ENCODE peak calls at places on chromosomes 16 and 17, in five cellular contexts. One of them, this sample, is unnamed.
A peak's percentile ranks its signal among the peaks of the same experiment; 100 is the strongest.

GRCh38 chr16:80427800-80428199 is 113.0 kb upstream of the DYNLRB2 start:
- DNase-seq in stimulated activated CD4-positive, alpha-beta T cell treated with anti-CD3 and anti-CD28 coated beads, Interleukin-1b, Interleukin-23, amount 100 ng/mL, for 1 hour: no peak
- DNase-seq in AG04449: no peak
- DNase-seq in BJ: no peak
- DNase-seq in stimulated activated naive CD8-positive, alpha-beta T cell treated with anti-CD3 and anti-CD28 coated beads, Interleukin-15, Interleukin-2, amounts not matched to agents 100 U/mL and 50 U/mL, for 24 hours: no peak
- DNase-seq in this sample: no peak

GRCh38 chr17:10292057-10292931 is 80.5 kb downstream of the MYH13 start:
- DNase-seq in stimulated activated CD4-positive, alpha-beta T cell treated with anti-CD3 and anti-CD28 coated beads, Interleukin-1b, Interleukin-23, amount 100 ng/mL, for 1 hour: no peak
- DNase-seq in AG04449: no peak
- DNase-seq in BJ: no peak
- DNase-seq in stimulated activated naive CD8-positive, alpha-beta T cell treated with anti-CD3 and anti-CD28 coated beads, Interleukin-15, Interleukin-2, amounts not matched to agents 100 U/mL and 50 U/mL, for 24 hours: no peak
- DNase-seq in this sample: peak; percentile 55

GRCh38 chr16:62832214-62832613 is 796.0 kb upstream of the CDH8 start:
- DNase-seq in stimulated activated CD4-positive, alpha-beta T cell treated with anti-CD3 and anti-CD28 coated beads, Interleukin-1b, Interleukin-23, amount 100 ng/mL, for 1 hour: no peak
- DNase-seq in AG04449: no peak
- DNase-seq in BJ: no peak
- DNase-seq in stimulated activated naive CD8-positive, alpha-beta T cell treated with anti-CD3 and anti-CD28 coated beads, Interleukin-15, Interleukin-2, amounts not matched to agents 100 U/mL and 50 U/mL, for 24 hours: no peak
- DNase-seq in this sample: no peak

GRCh38 chr16:83676056-83676455 is 131.7 kb upstream of the HSBP1 start:
- DNase-seq in stimulated activated CD4-positive, alpha-beta T cell treated with anti-CD3 and anti-CD28 coated beads, Interleukin-1b, Interleukin-23, amount 100 ng/mL, for 1 hour: no peak
- DNase-seq in AG04449: no peak
- DNase-seq in BJ: no peak
- DNase-seq in stimulated activated naive CD8-positive, alpha-beta T cell treated with anti-CD3 and anti-CD28 coated beads, Interleukin-15, Interleukin-2, amounts not matched to agents 100 U/mL and 50 U/mL, for 24 hours: no peak
- DNase-seq in this sample: no peak

GRCh38 chr17:7078711-7079110 is 1.3 kb downstream of the CLEC10A start:
- DNase-seq in stimulated activated CD4-positive, alpha-beta T cell treated with anti-CD3 and anti-CD28 coated beads, Interleukin-1b, Interleukin-23, amount 100 ng/mL, for 1 hour: no peak
- DNase-seq in AG04449: no peak
- DNase-seq in BJ: no peak
- DNase-seq in stimulated activated naive CD8-positive, alpha-beta T cell treated with anti-CD3 and anti-CD28 coated beads, Interleukin-15, Interleukin-2, amounts not matched to agents 100 U/mL and 50 U/mL, for 24 hours: no peak
- DNase-seq in this sample: no peak

GRCh38 chr17:77717941-77718668 is 240.4 kb upstream of the TNRC6C start:
- DNase-seq in stimulated activated CD4-positive, alpha-beta T cell treated with anti-CD3 and anti-CD28 coated beads, Interleukin-1b, Interleukin-23, amount 100 ng/mL, for 1 hour: no peak
- DNase-seq in AG04449: no peak
- DNase-seq in BJ: no peak
- DNase-seq in stimulated activated naive CD8-positive, alpha-beta T cell treated with anti-CD3 and anti-CD28 coated beads, Interleukin-15, Interleukin-2, amounts not matched to agents 100 U/mL and 50 U/mL, for 24 hours: no peak
- DNase-seq in this sample: no peak

GRCh38 chr16:10497132-10498088 is 83.0 kb downstream of the EMP2 start:
- DNase-seq in stimulated activated CD4-positive, alpha-beta T cell treated with anti-CD3 and anti-CD28 coated beads, Interleukin-1b, Interleukin-23, amount 100 ng/mL, for 1 hour: no peak
- DNase-seq in AG04449: no peak
- DNase-seq in BJ: no peak
- DNase-seq in stimulated activated naive CD8-positive, alpha-beta T cell treated with anti-CD3 and anti-CD28 coated beads, Interleukin-15, Interleukin-2, amounts not matched to agents 100 U/mL and 50 U/mL, for 24 hours: no peak
- DNase-seq in this sample: no peak

GRCh38 chr17:4540224-4541040 is 14.8 kb downstream of the MYBBP1A start:
- DNase-seq in stimulated activated CD4-positive, alpha-beta T cell treated with anti-CD3 and anti-CD28 coated beads, Interleukin-1b, Interleukin-23, amount 100 ng/mL, for 1 hour: no peak
- DNase-seq in AG04449: no peak
- DNase-seq in BJ: no peak
- DNase-seq in stimulated activated naive CD8-positive, alpha-beta T cell treated with anti-CD3 and anti-CD28 coated beads, Interleukin-15, Interleukin-2, amounts not matched to agents 100 U/mL and 50 U/mL, for 24 hours: no peak
- DNase-seq in this sample: peak; percentile 65

GRCh38 chr16:80719573-80719972 is 84.8 kb downstream of the CDYL2 start:
- DNase-seq in stimulated activated CD4-positive, alpha-beta T cell treated with anti-CD3 and anti-CD28 coated beads, Interleukin-1b, Interleukin-23, amount 100 ng/mL, for 1 hour: no peak
- DNase-seq in AG04449: no peak
- DNase-seq in BJ: no peak
- DNase-seq in stimulated activated naive CD8-positive, alpha-beta T cell treated with anti-CD3 and anti-CD28 coated beads, Interleukin-15, Interleukin-2, amounts not matched to agents 100 U/mL and 50 U/mL, for 24 hours: no peak
- DNase-seq in this sample: no peak

GRCh38 chr17:75685508-75685907 is 18.4 kb downstream of the SAP30BP start:
- DNase-seq in stimulated activated CD4-positive, alpha-beta T cell treated with anti-CD3 and anti-CD28 coated beads, Interleukin-1b, Interleukin-23, amount 100 ng/mL, for 1 hour: no peak
- DNase-seq in AG04449: no peak
- DNase-seq in BJ: no peak
- DNase-seq in stimulated activated naive CD8-positive, alpha-beta T cell treated with anti-CD3 and anti-CD28 coated beads, Interleukin-15, Interleukin-2, amounts not matched to agents 100 U/mL and 50 U/mL, for 24 hours: no peak
- DNase-seq in this sample: no peak

GRCh38 chr16:12420661-12421209 is 383.0 kb downstream of the CPPED1 start:
- DNase-seq in stimulated activated CD4-positive, alpha-beta T cell treated with anti-CD3 and anti-CD28 coated beads, Interleukin-1b, Interleukin-23, amount 100 ng/mL, for 1 hour: no peak
- DNase-seq in AG04449: no peak
- DNase-seq in BJ: no peak
- DNase-seq in stimulated activated naive CD8-positive, alpha-beta T cell treated with anti-CD3 and anti-CD28 coated beads, Interleukin-15, Interleukin-2, amounts not matched to agents 100 U/mL and 50 U/mL, for 24 hours: no peak
- DNase-seq in this sample: no peak

GRCh38 chr16:57634171-57634570 is 5.7 kb downstream of the ADGRG1 start:
- DNase-seq in stimulated activated CD4-positive, alpha-beta T cell treated with anti-CD3 and anti-CD28 coated beads, Interleukin-1b, Interleukin-23, amount 100 ng/mL, for 1 hour: no peak
- DNase-seq in AG04449: no peak
- DNase-seq in BJ: no peak
- DNase-seq in stimulated activated naive CD8-positive, alpha-beta T cell treated with anti-CD3 and anti-CD28 coated beads, Interleukin-15, Interleukin-2, amounts not matched to agents 100 U/mL and 50 U/mL, for 24 hours: no peak
- DNase-seq in this sample: no peak